ENCODE peak calls at places on chromosome 1, in eight cellular contexts. X is upper lobe of left lung, G is GM23338, V is Panc1, Y is HCT116, D is GM12878, K is K562, B is HepG2. A is an unnamed sample. For H3K4me1, the result is how much of the 10 kb centered on the place peaks cover.

GRCh38 chr1:43914576-43915525 is 18.8 kb upstream of the ARTN start:
- ATAC-seq in X (peak), G (peak), V (no peak), Y (peak), D (no peak), K (peak), B (no peak), A (no peak)

GRCh38 chr1:221762121-221762520 is 20.2 kb upstream of the DUSP10 start:
- ATAC-seq in X (no peak), G (no peak), V (no peak), Y (no peak), D (no peak), K (peak), B (no peak), A (no peak)

GRCh38 chr1:36687312-36687711 is 204.6 kb upstream of the CSF3R start:
- ATAC-seq in X (no peak), G (no peak), V (no peak), Y (no peak), D (no peak), K (peak), B (no peak), A (no peak)

GRCh38 chr1:10869933-10870332 is 73.5 kb upstream of the CASZ1 start:
- ATAC-seq in X (no peak), G (no peak), V (no peak), Y (no peak), D (no peak), K (no peak), B (no peak), A (no peak)

GRCh38 chr1:226609836-226610455 is 61.4 kb downstream of the STUM start:
- ATAC-seq in X (no peak), G (no peak), V (no peak), Y (no peak), D (no peak), K (no peak), B (no peak), A (no peak)

GRCh38 chr1:156200062-156200461 is 6.2 kb downstream of the SLC25A44 start:
- ATAC-seq in X (no peak), G (no peak), V (no peak), Y (no peak), D (no peak), K (no peak), B (no peak), A (no peak)

GRCh38 chr1:71753746-71754145 is 528.6 kb downstream of the NEGR1 start:
- ATAC-seq in X (no peak), G (no peak), V (no peak), Y (no peak), D (no peak), K (no peak), B (no peak), A (no peak)

GRCh38 chr1:78728359-78728758 is 78.7 kb downstream of the IFI44 start:
- ATAC-seq in X (no peak), G (peak), V (no peak), Y (no peak), D (no peak), K (no peak), B (no peak), A (no peak)

GRCh38 chr1:206471415-206471801 is 1.1 kb downstream of the IKBKE start:
- ATAC-seq in X (no peak), G (peak), V (no peak), Y (no peak), D (peak), K (no peak), B (no peak), A (no peak)

DNA sequence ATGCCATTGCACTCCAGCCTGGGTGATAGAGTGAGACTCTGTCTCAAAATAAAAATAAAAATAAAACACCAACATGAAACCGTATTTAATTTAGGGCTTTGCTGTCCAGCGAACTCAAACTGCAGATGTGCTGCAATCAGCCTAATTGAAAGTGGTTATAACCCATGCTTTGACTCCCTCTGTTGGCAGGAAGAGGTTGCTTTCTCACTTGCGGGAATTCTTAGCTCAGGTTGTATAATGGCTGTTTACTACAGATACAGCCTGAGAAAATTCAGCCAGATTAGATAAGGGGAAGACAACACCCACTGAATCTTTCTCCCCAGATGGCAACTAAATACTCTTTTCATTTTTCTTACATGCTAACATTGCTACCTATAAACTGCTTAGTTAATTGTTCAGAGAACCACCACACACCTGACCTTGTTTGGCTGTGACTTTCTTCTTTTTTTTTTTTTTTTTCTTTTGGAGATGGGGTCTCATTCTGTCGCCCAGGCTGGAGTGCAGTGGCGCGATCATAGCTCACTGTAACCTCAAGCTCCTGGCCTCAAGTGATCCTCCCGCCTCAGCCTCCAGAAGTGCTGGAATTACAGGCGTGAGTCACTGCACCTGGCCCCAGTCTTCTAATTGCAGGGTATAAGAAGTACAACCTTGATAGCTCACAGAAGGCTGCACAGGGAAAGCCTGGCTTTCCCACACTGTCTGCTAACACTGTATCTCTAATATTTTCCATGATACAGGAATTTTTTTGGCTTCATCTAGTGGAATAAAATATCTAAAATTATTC is 34.6 kb downstream of the DNTTIP2 start:
- ATAC-seq in X (no peak), G (peak), V (no peak), Y (peak), D (no peak), K (peak), B (no peak), A (no peak)
- H3K4me1 ChIP-seq in X (under half), G (under half), V (under half), Y (under half), D (under half), K (under half), B (under half), A (under half)

GRCh38 chr1:158249646-158250045 is 4.6 kb upstream of the CD1A start:
- ATAC-seq in X (no peak), G (no peak), V (no peak), Y (no peak), D (no peak), K (no peak), B (no peak), A (no peak)

GRCh38 chr1:158251160-158251559 is 3.1 kb upstream of the CD1A start:
- ATAC-seq in X (no peak), G (no peak), V (no peak), Y (no peak), D (no peak), K (no peak), B (no peak), A (no peak)

GRCh38 chr1:158246650-158247049 is 7.6 kb upstream of the CD1A start:
- ATAC-seq in X (no peak), G (no peak), V (no peak), Y (peak), D (peak), K (no peak), B (no peak), A (no peak)

GRCh38 chr1:158248771-158249170 is 5.5 kb upstream of the CD1A start:
- ATAC-seq in X (no peak), G (no peak), V (no peak), Y (no peak), D (no peak), K (no peak), B (no peak), A (no peak)

GRCh38 chr1:158248122-158248521 is 6.1 kb upstream of the CD1A start:
- ATAC-seq in X (no peak), G (no peak), V (no peak), Y (no peak), D (peak), K (no peak), B (no peak), A (no peak)
- TF ChIP-seq POLR2AphosphoS5 in X (no peak), G (no peak), V (no peak), Y (no peak), D (no peak), K (no peak), B (no peak), A (no peak)

GRCh38 chr1:236059011-236059410 is 5.9 kb downstream of the NID1 start:
- ATAC-seq in X (no peak), G (no peak), V (no peak), Y (no peak), D (no peak), K (no peak), B (no peak), A (no peak)
- H3K4me1 ChIP-seq in X (under half), G (under half), V (under half), Y (under half), D (under half), K (under half), B (half or more), A (under half)

GRCh38 chr1:89633103-89633744 is at the start of gene LRRC8C:
- ATAC-seq in X (peak), G (peak), V (peak), Y (peak), D (peak), K (peak), B (peak), A (peak)
- TF ChIP-seq POLR2AphosphoS5 in X (no peak), G (no peak), V (no peak), Y (peak), D (peak), K (no peak), B (no peak), A (no peak)

GRCh38 chr1:225440380-225440957 is 12.6 kb upstream of the LBR start:
- ATAC-seq in X (no peak), G (no peak), V (no peak), Y (no peak), D (no peak), K (no peak), B (no peak), A (no peak)
- H3K4me1 ChIP-seq in X (under half), G (under half), V (under half), Y (under half), D (under half), K (under half), B (half or more), A (under half)